ENCODE peak calls at places on chromosome 15, in seven cellular contexts. I is prostate gland, Q is SJCRH30, N is IMR-90, K is adrenal gland, S is heart left ventricle, P is mucosa of descending colon. G is an unnamed sample. For H3K9me3, the result is how much of the 10 kb centered on the place peaks cover.

GRCh38 chr15:44009056-44009455 is 182.3 kb downstream of the WDR76 start:
- DNase-seq in I (no peak), Q (no peak), N (peak), K (no peak), S (no peak), P (no peak), G (no peak)

GRCh38 chr15:94460624-94461023 is 229.3 kb downstream of the MCTP2 start:
- DNase-seq in I (no peak), Q (no peak), N (no peak), K (no peak), S (no peak), P (no peak), G (no peak)

GRCh38 chr15:87866961-87867360 is 389.6 kb downstream of the NTRK3 start:
- DNase-seq in I (no peak), Q (no peak), N (no peak), K (no peak), S (no peak), P (no peak), G (no peak)

GRCh38 chr15:69973102-69973714 is 124.5 kb downstream of the TLE3 start:
- DNase-seq in I (no peak), Q (peak), N (peak), K (no peak), S (no peak), P (no peak), G (peak)

GRCh38 chr15:69880616-69881309 is 217.0 kb downstream of the TLE3 start:
- DNase-seq in I (no peak), Q (no peak), N (no peak), K (no peak), S (no peak), P (no peak), G (no peak)

GRCh38 chr15:63218114-63218808 is 28.9 kb downstream of the RAB8B start:
- DNase-seq in I (no peak), Q (no peak), N (peak), K (no peak), S (no peak), P (no peak), G (no peak)

GRCh38 chr15:23038741-23039150 is 623 bp downstream of the TUBGCP5 start:
- DNase-seq in I (no peak), Q (no peak), N (peak), K (no peak), S (no peak), P (no peak), G (no peak)

GRCh38 chr15:29115093-29115991 is 154.3 kb downstream of the NSMCE3 start:
- DNase-seq in I (no peak), Q (no peak), N (no peak), K (no peak), S (no peak), P (no peak), G (no peak)

GRCh38 chr15:44541282-44541958 is 4.5 kb downstream of the EIF3J start:
- DNase-seq in I (no peak), Q (no peak), N (peak), K (no peak), S (no peak), P (no peak), G (no peak)

GRCh38 chr15:33091983-33092688 is 102.4 kb downstream of the FMN1 start:
- DNase-seq in I (no peak), Q (no peak), N (peak), K (no peak), S (no peak), P (peak), G (peak)

GRCh38 chr15:66042624-66043023 is 173.3 kb downstream of the RAB11A start:
- DNase-seq in I (peak), Q (no peak), N (no peak), K (no peak), S (no peak), P (no peak), G (no peak)

GRCh38 chr15:74431645-74432044 is 2.1 kb downstream of the SEMA7A start:
- DNase-seq in I (no peak), Q (no peak), N (no peak), K (no peak), S (no peak), P (no peak), G (no peak)

GRCh38 chr15:40103124-40103858 is 5.4 kb downstream of the BMF start:
- DNase-seq in I (peak), Q (peak), N (peak), K (peak), S (peak), P (peak), G (peak)

GRCh38 chr15:71780349-71780976 is 29.9 kb upstream of the NR2E3 start:
- DNase-seq in I (no peak), Q (peak), N (peak), K (peak), S (no peak), P (no peak), G (no peak)

GRCh38 chr15:70497661-70498060 is 265.7 kb downstream of the UACA start:
- DNase-seq in I (no peak), Q (no peak), N (no peak), K (no peak), S (no peak), P (no peak), G (no peak)

GRCh38 chr15:97745481-97746071 is 214.9 kb upstream of the ARRDC4 start:
- DNase-seq in I (no peak), Q (peak), N (no peak), K (peak), S (no peak), P (peak), G (peak)

GRCh38 chr15:66833372-66833771 is 131.3 kb downstream of the SMAD6 start:
- DNase-seq in I (no peak), Q (no peak), N (no peak), K (no peak), S (no peak), P (no peak), G (no peak)

GRCh38 chr15:47586653-47587224 is 130.6 kb upstream of the SEMA6D start:
- DNase-seq in I (peak), Q (peak), N (no peak), K (no peak), S (peak), P (peak), G (peak)

GRCh38 chr15:49900036-49900435 is 219.0 kb downstream of the ATP8B4 start:
- DNase-seq in I (no peak), Q (no peak), N (peak), K (no peak), S (no peak), P (no peak), G (no peak)

GRCh38 chr15:63407612-63408011 is 26.0 kb upstream of the CA12 start:
- DNase-seq in I (no peak), Q (peak), N (no peak), K (no peak), S (no peak), P (no peak), G (peak)

GRCh38 chr15:28021281-28022039 is 77.7 kb downstream of the OCA2 start:
- DNase-seq in I (peak), Q (peak), N (peak), K (peak), S (peak), P (peak), G (peak)

GRCh38 chr15:60179786-60180391 is 175.8 kb downstream of the FOXB1 start:
- DNase-seq in I (peak), Q (peak), N (peak), K (peak), S (no peak), P (no peak), G (peak)

GRCh38 chr15:51724199-51724598 is 13.3 kb downstream of the LYSMD2 start:
- DNase-seq in I (no peak), Q (no peak), N (no peak), K (no peak), S (no peak), P (no peak), G (no peak)

GRCh38 chr15:42035362-42035761 is 14.5 kb upstream of the PLA2G4E start:
- DNase-seq in I (peak), Q (no peak), N (peak), K (no peak), S (no peak), P (no peak), G (peak)

GRCh38 chr15:78909791-78910228 is 35.0 kb downstream of the CTSH start:
- DNase-seq in I (no peak), Q (no peak), N (peak), K (no peak), S (peak), P (no peak), G (peak)

GRCh38 chr15:27676647-27677046 is 422.5 kb downstream of the OCA2 start:
- DNase-seq in I (no peak), Q (no peak), N (no peak), K (no peak), S (no peak), P (no peak), G (no peak)

GRCh38 chr15:73368301-73369072 is at the start of gene HCN4:
- DNase-seq in I (no peak), Q (no peak), N (no peak), K (no peak), S (peak), P (no peak), G (no peak)

GRCh38 chr15:32824777-32825176 is 107.0 kb downstream of the GREM1 start:
- DNase-seq in I (no peak), Q (no peak), N (peak), K (no peak), S (no peak), P (no peak), G (no peak)

GRCh38 chr15:68877626-68878025 is 52.7 kb upstream of the SPESP1 start:
- DNase-seq in I (no peak), Q (no peak), N (no peak), K (no peak), S (no peak), P (no peak), G (no peak)

GRCh38 chr15:33043636-33044035 is 150.9 kb downstream of the FMN1 start:
- DNase-seq in I (no peak), Q (no peak), N (no peak), K (no peak), S (no peak), P (no peak), G (no peak)

GRCh38 chr15:73789491-73790240 is 36.5 kb upstream of the INSYN1 start:
- DNase-seq in I (no peak), Q (no peak), N (no peak), K (no peak), S (no peak), P (no peak), G (no peak)

GRCh38 chr15:85972805-85973540 is 106.7 kb upstream of the AGBL1 start:
- DNase-seq in I (no peak), Q (no peak), N (no peak), K (no peak), S (no peak), P (no peak), G (no peak)

GRCh38 chr15:101530224-101530958 is 40.9 kb upstream of the PCSK6 start:
- DNase-seq in I (no peak), Q (no peak), N (no peak), K (no peak), S (no peak), P (no peak), G (peak)

GRCh38 chr15:75349851-75350588 is 3.2 kb downstream of the NEIL1 start:
- DNase-seq in I (no peak), Q (no peak), N (no peak), K (no peak), S (no peak), P (peak), G (peak)

GRCh38 chr15:57591822-57592367 is at the start of gene MYZAP:
- DNase-seq in I (peak), Q (peak), N (no peak), K (peak), S (peak), P (peak), G (peak)

GRCh38 chr15:52054381-52054780 is 35.4 kb downstream of the MAPK6 start:
- DNase-seq in I (no peak), Q (no peak), N (peak), K (no peak), S (no peak), P (no peak), G (no peak)

DNA sequence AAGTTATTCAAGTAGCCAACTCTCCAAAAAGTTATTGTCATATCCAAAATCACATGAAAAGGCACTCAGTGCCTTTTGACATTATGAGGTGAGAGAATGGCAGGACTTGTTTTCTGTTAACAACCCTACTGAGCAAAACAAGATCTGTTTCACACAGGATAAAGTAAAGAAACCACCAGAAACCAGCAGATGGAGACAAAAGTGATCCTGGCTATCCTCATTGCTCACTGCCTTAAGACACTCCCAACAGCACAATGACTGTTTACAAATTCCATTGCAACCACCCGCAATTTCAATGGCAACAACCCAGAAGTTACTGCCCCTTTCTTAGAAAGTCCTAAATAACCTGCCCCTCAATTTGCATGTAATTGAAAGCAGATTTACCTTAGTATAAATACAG is 352.6 kb upstream of the NDN start:
- DNase-seq in I (no peak), Q (no peak), N (no peak), K (no peak), S (no peak), P (no peak), G (no peak)
- H3K9me3 ChIP-seq in I (under half), Q (under half), N (under half), K (under half), S (under half), P (under half), G (under half)

GRCh38 chr15:25170781-25171110 is 216.0 kb downstream of the SNRPN start:
- DNase-seq in I (no peak), Q (no peak), N (no peak), K (no peak), S (peak), P (peak), G (no peak)

GRCh38 chr15:25173241-25174028 is 218.6 kb downstream of the SNRPN start:
- DNase-seq in I (peak), Q (no peak), N (no peak), K (no peak), S (no peak), P (no peak), G (peak)

GRCh38 chr15:25172691-25173090 is 217.9 kb downstream of the SNRPN start:
- DNase-seq in I (peak), Q (no peak), N (no peak), K (no peak), S (no peak), P (no peak), G (no peak)

GRCh38 chr15:25171111-25171811 is 216.5 kb downstream of the SNRPN start:
- DNase-seq in I (peak), Q (peak), N (no peak), K (peak), S (peak), P (peak), G (peak)

GRCh38 chr15:25171856-25172687 is 217.3 kb downstream of the SNRPN start:
- DNase-seq in I (no peak), Q (peak), N (no peak), K (no peak), S (peak), P (peak), G (peak)
- H3K9me3 ChIP-seq in I (under half), Q (under half), N (under half), K (under half), S (under half), P (half or more), G (under half)

DNA sequence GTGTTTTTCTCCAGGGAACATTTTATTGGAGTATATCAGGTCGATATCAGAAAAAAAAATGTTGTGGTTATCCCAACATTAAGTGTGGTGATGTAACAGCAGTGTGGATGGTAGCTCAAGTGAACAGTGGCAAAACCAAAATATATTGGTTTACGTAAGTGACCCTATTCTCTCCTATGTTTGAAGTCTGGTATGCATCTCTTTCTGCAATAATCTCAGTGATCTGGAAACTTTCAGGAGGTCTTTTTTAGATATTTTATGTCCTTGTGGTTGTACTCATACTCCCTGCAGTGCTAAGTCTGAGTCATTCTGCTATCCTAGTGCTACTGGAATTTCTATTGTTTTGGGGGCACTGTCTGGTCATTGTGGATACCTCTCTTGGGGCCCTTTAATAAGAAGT is 137.9 kb downstream of the SNRPN start:
- DNase-seq in I (no peak), Q (no peak), N (peak), K (no peak), S (no peak), P (no peak), G (no peak)
- H3K9me3 ChIP-seq in I (under half), Q (under half), N (under half), K (under half), S (under half), P (half or more), G (under half)

DNA sequence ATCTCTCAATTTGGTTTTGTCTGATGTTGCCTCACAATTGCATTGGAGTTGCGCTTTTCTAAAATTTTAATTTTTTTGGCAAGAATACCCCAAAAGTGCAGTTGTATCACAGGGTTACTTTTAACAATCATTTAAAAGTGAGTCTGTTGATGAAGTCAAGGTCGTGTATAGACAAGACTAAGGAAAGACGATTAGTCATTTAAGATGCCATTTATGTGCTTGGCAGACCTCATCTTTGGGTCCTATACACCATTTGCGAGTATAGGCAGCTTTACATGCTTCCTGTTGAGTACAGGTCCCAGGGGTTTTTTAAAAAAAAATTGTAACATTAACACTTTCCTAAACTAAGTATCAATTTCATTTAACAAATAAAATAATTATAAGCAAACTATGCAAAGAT is 12.5 kb downstream of the ARNT2 start:
- DNase-seq in I (no peak), Q (no peak), N (no peak), K (no peak), S (no peak), P (no peak), G (no peak)
- H3K9me3 ChIP-seq in I (under half), Q (under half), N (under half), K (under half), S (under half), P (under half), G (under half)

G was measured in colonic mucosa.